ENCODE peak calls at places on chromosomes 4 and X, in nine cellular contexts. U is cardiac fibroblast; Y is DMS79; Z is GM12878; E is kidney epithelial cell; N is lower leg skin; K is ACHN; D is NCI-H1105; P is CD4-positive, alpha-beta memory T cell. J is an unnamed sample.

GRCh38 chr4:15234101-15234500 is 193.7 kb upstream of the C1QTNF7 start:
- DNase-seq in U (peak), Y (no peak), Z (no peak), E (no peak), N (no peak), K (no peak), D (no peak), P (no peak), J (no peak)

GRCh38 chr4:67883463-67883862 is 339 bp downstream of the TMPRSS11D start:
- DNase-seq in U (no peak), Y (no peak), Z (no peak), E (no peak), N (no peak), K (no peak), D (no peak), P (no peak), J (no peak)

GRCh38 chrX:1261285-1261684 is 7.3 kb upstream of the CSF2RA start:
- DNase-seq in U (no peak), Y (no peak), Z (no peak), E (no peak), N (no peak), K (no peak), D (no peak), P (no peak), J (no peak)

GRCh38 chrX:9279271-9279596 is 185.6 kb upstream of the TBL1X start:
- DNase-seq in U (peak), Y (no peak), Z (no peak), E (no peak), N (no peak), K (no peak), D (no peak), P (no peak), J (no peak)

GRCh38 chrX:70174754-70175153 is 2.5 kb upstream of the DGAT2L6 start:
- DNase-seq in U (peak), Y (no peak), Z (no peak), E (no peak), N (no peak), K (no peak), D (no peak), P (no peak), J (no peak)

GRCh38 chr4:84750260-84750955 is 167.5 kb downstream of the CDS1 start:
- DNase-seq in U (peak), Y (peak), Z (no peak), E (peak), N (no peak), K (peak), D (no peak), P (peak), J (no peak)

GRCh38 chrX:144648788-144649187 is 598.5 kb upstream of the SPANXN1 start:
- DNase-seq in U (no peak), Y (no peak), Z (no peak), E (no peak), N (no peak), K (no peak), D (no peak), P (no peak), J (no peak)

GRCh38 chr4:38155589-38156294 is 195.5 kb downstream of the PTTG2 start:
- DNase-seq in U (no peak), Y (no peak), Z (no peak), E (no peak), N (no peak), K (no peak), D (no peak), P (no peak), J (no peak)

GRCh38 chr4:15563871-15564270 is 91.3 kb downstream of the FBXL5 start:
- DNase-seq in U (no peak), Y (no peak), Z (no peak), E (no peak), N (no peak), K (no peak), D (no peak), P (no peak), J (no peak)